ENCODE peak calls at places on chromosomes 12 and 14, in five cellular contexts. W is heart left ventricle, R is Peyer's patch, Z is body of pancreas, C is uterus. K is an unnamed sample.

GRCh38 chr14:52740751-52741150 is 10.8 kb downstream of the STYX start:
- DNase-seq in W (no peak), R (no peak), Z (no peak), C (no peak), K (no peak)

GRCh38 chr14:28661171-28661772 is 105.3 kb upstream of the FOXG1 start:
- DNase-seq in W (no peak), R (no peak), Z (no peak), C (no peak), K (no peak)

GRCh38 chr14:71538949-71539659 is 393.1 kb upstream of the RGS6 start:
- DNase-seq in W (no peak), R (no peak), Z (no peak), C (no peak), K (no peak)

GRCh38 chr12:66648336-66648735 is 30.5 kb downstream of the GRIP1 start:
- DNase-seq in W (no peak), R (no peak), Z (no peak), C (no peak), K (no peak)

GRCh38 chr14:61467281-61467680 is 145.9 kb downstream of the PRKCH start:
- DNase-seq in W (peak), R (no peak), Z (no peak), C (no peak), K (no peak)

GRCh38 chr14:34049769-34050168 is 98.9 kb upstream of the EGLN3 start:
- DNase-seq in W (no peak), R (no peak), Z (no peak), C (no peak), K (no peak)

GRCh38 chr12:124796303-124796957 is 67.2 kb downstream of the SCARB1 start:
- DNase-seq in W (no peak), R (no peak), Z (no peak), C (no peak), K (no peak)

GRCh38 chr14:92408186-92408585 is 85.2 kb downstream of the SLC24A4 start:
- DNase-seq in W (no peak), R (no peak), Z (no peak), C (no peak), K (no peak)

GRCh38 chr12:22631863-22632463 is 7.0 kb downstream of the ETNK1 start:
- DNase-seq in W (no peak), R (no peak), Z (no peak), C (no peak), K (no peak)

GRCh38 chr12:108575199-108575912 is 13.0 kb downstream of the ISCU start:
- DNase-seq in W (no peak), R (no peak), Z (no peak), C (no peak), K (peak)

GRCh38 chr12:79527498-79527897 is 163.3 kb downstream of the PAWR start:
- DNase-seq in W (no peak), R (no peak), Z (no peak), C (no peak), K (no peak)

GRCh38 chr12:68374315-68374982 is 42.3 kb upstream of the MDM1 start:
- DNase-seq in W (no peak), R (no peak), Z (no peak), C (no peak), K (no peak)

GRCh38 chr14:99271951-99272668 is at the start of gene BCL11B:
- DNase-seq in W (peak), R (peak), Z (peak), C (no peak), K (peak)

GRCh38 chr14:99270491-99271287 is 1.3 kb downstream of the BCL11B start:
- DNase-seq in W (no peak), R (no peak), Z (no peak), C (no peak), K (peak)

GRCh38 chr14:99273025-99273723 is 1.2 kb upstream of the BCL11B start:
- DNase-seq in W (no peak), R (no peak), Z (no peak), C (no peak), K (peak)

GRCh38 chr14:99272669-99273024 is 650 bp upstream of the BCL11B start:
- DNase-seq in W (no peak), R (no peak), Z (no peak), C (no peak), K (no peak)

DNA sequence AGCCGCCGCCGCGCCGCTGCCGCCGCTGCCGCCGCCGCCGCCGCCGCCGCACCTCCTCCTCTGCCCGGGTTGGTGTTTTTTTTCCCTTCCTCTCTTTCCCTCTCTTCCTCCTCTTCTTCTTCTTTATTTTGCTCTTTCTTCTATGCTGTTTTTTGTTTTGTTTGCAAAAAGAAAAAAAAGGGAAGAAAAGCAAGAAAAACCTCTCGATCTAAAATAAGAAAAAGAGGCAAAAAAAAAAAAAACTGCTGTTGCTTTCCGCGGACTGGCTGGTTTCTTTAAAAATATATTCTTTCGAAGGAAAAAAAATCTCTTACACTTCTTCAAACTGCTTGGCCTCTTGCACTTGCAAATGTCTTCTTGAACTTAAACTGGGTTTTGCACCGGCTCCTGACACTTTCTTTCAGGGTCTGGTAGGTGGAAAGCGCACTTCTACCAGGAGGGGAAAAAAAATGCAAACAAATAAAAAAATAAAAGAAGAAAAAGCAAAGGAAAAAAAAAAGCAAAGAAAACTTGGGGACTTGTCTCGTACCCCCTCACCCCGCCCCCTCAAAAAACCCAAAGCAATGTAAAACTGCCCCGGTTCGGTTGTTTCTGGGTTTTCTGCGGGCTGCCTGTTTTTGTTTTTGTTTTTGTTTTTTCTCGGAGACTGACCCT is 582 bp downstream of the BCL11B start:
- DNase-seq in W (no peak), R (no peak), Z (no peak), C (no peak), K (no peak)
- H3K4me3 ChIP-seq in W (peak), R (peak), Z (no peak), C (peak), K (peak)

DNA sequence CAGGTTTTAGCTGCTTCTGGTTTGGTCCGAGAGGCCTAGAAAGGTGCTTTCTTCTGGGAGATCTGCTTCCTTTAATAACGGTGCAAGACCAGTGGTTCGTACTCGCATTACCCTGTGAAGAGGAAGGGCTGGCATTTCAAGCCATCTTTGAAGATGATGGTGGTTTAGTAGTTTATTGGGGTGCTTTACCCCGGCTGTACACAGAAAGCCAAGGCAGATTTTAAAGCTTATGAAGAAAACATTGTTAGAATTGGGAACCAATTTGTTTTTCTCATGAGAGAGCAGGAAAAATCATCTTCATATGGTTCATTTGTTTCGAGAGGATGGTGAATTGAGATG is 3.6 kb downstream of the CCND2 start:
- DNase-seq in W (no peak), R (no peak), Z (no peak), C (no peak), K (no peak)
- TF ChIP-seq POLR2A in W (no peak), R (no peak), Z (no peak), C (no peak), K (no peak)

GRCh38 chr14:22878271-22879246 is 4.5 kb upstream of the REM2 start:
- DNase-seq in W (no peak), R (no peak), Z (no peak), C (no peak), K (no peak)
- H3K4me3 ChIP-seq in W (no peak), R (no peak), Z (no peak), C (no peak), K (no peak)

GRCh38 chr14:100330007-100330344 is 6.8 kb downstream of the SLC25A47 start:
- DNase-seq in W (no peak), R (no peak), Z (no peak), C (no peak), K (no peak)

GRCh38 chr14:100329233-100330006 is 6.3 kb downstream of the SLC25A47 start:
- DNase-seq in W (no peak), R (no peak), Z (no peak), C (no peak), K (no peak)

GRCh38 chr14:100328495-100329163 is 5.5 kb downstream of the SLC25A47 start:
- DNase-seq in W (no peak), R (no peak), Z (peak), C (no peak), K (no peak)

GRCh38 chr14:100332797-100333196 is 9.7 kb downstream of the SLC25A47 start:
- DNase-seq in W (no peak), R (no peak), Z (peak), C (no peak), K (no peak)

DNA sequence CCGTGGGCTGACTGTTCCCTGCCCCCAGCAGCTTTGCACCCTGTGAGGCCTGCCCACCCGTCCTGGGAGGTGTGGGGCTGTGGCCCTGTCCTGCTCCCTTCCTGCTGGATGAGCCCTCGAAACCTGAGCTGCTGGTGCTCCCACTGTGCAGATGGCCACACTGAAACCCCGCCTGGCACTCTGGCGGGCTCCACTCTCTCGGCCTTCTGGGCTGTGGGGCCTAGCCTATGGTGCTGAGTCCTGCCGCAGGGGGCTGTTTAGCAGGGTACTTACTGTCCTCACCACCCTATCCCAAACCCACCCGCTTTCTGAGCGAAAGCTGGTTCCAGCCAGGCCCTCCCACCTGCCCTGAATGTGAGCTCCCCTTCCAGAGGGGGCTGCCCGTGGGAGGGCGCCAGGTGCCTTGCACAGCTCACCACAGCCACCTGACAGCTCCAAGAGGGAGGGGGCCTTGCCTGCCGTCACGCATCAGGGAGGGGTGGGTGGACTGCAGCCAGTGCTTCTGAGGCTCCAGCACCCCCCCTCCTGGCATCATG is 7.3 kb downstream of the SLC25A47 start:
- DNase-seq in W (no peak), R (no peak), Z (peak), C (no peak), K (no peak)
- TF ChIP-seq POLR2A in W (no peak), R (no peak), Z (no peak), C (no peak), K (no peak)

K was measured in lower leg skin.